ENCODE peak calls at places on chromosomes 11 and 22, in six cellular contexts. M, T, Z, C, L and H are unnamed samples.

GRCh38 chr22:44682556-44683168 is 19.3 kb upstream of the PRR5 start:
- DNase-seq in M (no peak), T (no peak), Z (no peak), C (no peak), L (no peak), H (no peak)

GRCh38 chr11:117716652-117717440 is 80.2 kb downstream of the DSCAML1 start:
- DNase-seq in M (no peak), T (no peak), Z (no peak), C (no peak), L (no peak), H (no peak)

GRCh38 chr22:27986459-27986858 is 67.4 kb upstream of the PITPNB start:
- DNase-seq in M (no peak), T (no peak), Z (no peak), C (no peak), L (no peak), H (no peak)

GRCh38 chr11:45185228-45185729 is 38.8 kb downstream of the PRDM11 start:
- DNase-seq in M (no peak), T (no peak), Z (no peak), C (no peak), L (no peak), H (no peak)

GRCh38 chr11:15453211-15453715 is 338.5 kb downstream of the INSC start:
- DNase-seq in M (no peak), T (no peak), Z (no peak), C (no peak), L (no peak), H (no peak)

GRCh38 chr22:42064629-42065028 is 6.0 kb downstream of the NAGA start:
- DNase-seq in M (no peak), T (no peak), Z (no peak), C (no peak), L (no peak), H (no peak)

GRCh38 chr11:134237557-134237922 is 13.1 kb downstream of the VPS26B start:
- DNase-seq in M (no peak), T (no peak), Z (no peak), C (no peak), L (no peak), H (no peak)

GRCh38 chr11:32304521-32304920 is 130.8 kb downstream of the WT1 start:
- DNase-seq in M (no peak), T (no peak), Z (no peak), C (no peak), L (no peak), H (no peak)

GRCh38 chr11:119263352-119263940 is 53.5 kb downstream of the MCAM start:
- DNase-seq in M (no peak), T (no peak), Z (no peak), C (no peak), L (no peak), H (no peak)

GRCh38 chr11:27653990-27654758 is 46.1 kb downstream of the BDNF start:
- DNase-seq in M (no peak), T (no peak), Z (no peak), C (no peak), L (no peak), H (no peak)

GRCh38 chr11:128841461-128842072 is 25.5 kb downstream of the KCNJ1 start:
- DNase-seq in M (no peak), T (no peak), Z (no peak), C (peak), L (no peak), H (no peak)

GRCh38 chr11:84886344-84886743 is 740.8 kb downstream of the DLG2 start:
- DNase-seq in M (no peak), T (peak), Z (no peak), C (no peak), L (no peak), H (no peak)

GRCh38 chr11:60769273-60769672 is 12.6 kb downstream of the MS4A15 start:
- DNase-seq in M (no peak), T (no peak), Z (peak), C (no peak), L (no peak), H (no peak)

GRCh38 chr11:8604078-8604723 is 10.2 kb upstream of the STK33 start:
- DNase-seq in M (peak), T (peak), Z (peak), C (peak), L (peak), H (peak)

GRCh38 chr11:107017433-107018227 is 646 bp downstream of the GUCY1A2 start:
- DNase-seq in M (peak), T (no peak), Z (no peak), C (peak), L (peak), H (peak)

GRCh38 chr22:39419096-39419495 is 19.5 kb downstream of the TAB1 start:
- DNase-seq in M (no peak), T (no peak), Z (no peak), C (no peak), L (no peak), H (no peak)

GRCh38 chr11:20112291-20113146 is 47.8 kb downstream of the DBX1 start:
- DNase-seq in M (no peak), T (peak), Z (peak), C (peak), L (no peak), H (no peak)

GRCh38 chr11:132187391-132187790 is 817.0 kb downstream of the NTM start:
- DNase-seq in M (no peak), T (no peak), Z (no peak), C (no peak), L (peak), H (no peak)

GRCh38 chr11:10906521-10906920 is 48.7 kb upstream of the ZBED5 start:
- DNase-seq in M (no peak), T (no peak), Z (peak), C (no peak), L (no peak), H (no peak)

DNA sequence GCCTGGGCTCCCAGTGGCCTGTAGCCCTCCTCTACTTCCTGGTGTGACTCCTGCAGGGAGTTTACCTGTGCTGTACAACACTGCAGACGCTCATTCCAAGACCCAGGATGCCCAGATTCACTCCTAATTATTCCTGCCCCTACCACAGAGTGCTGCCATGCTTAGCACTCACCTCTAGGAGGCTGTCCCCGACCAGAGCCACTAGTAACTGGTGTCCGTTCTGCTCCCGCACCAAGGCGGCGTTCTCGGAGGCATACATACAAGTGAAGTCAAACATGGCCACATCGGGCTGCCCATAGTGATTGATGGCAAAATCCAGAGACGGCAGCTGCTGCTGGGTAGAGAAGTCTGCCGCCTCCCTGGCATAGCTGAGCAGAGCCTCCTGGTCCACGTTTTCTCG is 122.3 kb upstream of the BID start:
- DNase-seq in M (no peak), T (no peak), Z (no peak), C (peak), L (peak), H (peak)
- TF ChIP-seq CTCF in M (peak), T (peak), Z (peak), C (peak), L (peak), H (peak)

GRCh38 chr11:90753546-90753945 is 530.7 kb upstream of the CHORDC1 start:
- DNase-seq in M (no peak), T (no peak), Z (peak), C (no peak), L (no peak), H (no peak)
- TF ChIP-seq CTCF in M (no peak), T (no peak), Z (no peak), C (no peak), L (no peak), H (no peak)

GRCh38 chr22:24108073-24108472 is 73.2 kb upstream of the SUSD2 start:
- DNase-seq in M (no peak), T (no peak), Z (no peak), C (no peak), L (no peak), H (no peak)

GRCh38 chr22:24106385-24107381 is 74.6 kb upstream of the SUSD2 start:
- DNase-seq in M (no peak), T (no peak), Z (no peak), C (no peak), L (no peak), H (no peak)

GRCh38 chr22:24109649-24110048 is 71.6 kb upstream of the SUSD2 start:
- DNase-seq in M (no peak), T (no peak), Z (no peak), C (no peak), L (no peak), H (no peak)

GRCh38 chr22:24105661-24106060 is 75.6 kb upstream of the SUSD2 start:
- DNase-seq in M (no peak), T (no peak), Z (no peak), C (no peak), L (no peak), H (no peak)

DNA sequence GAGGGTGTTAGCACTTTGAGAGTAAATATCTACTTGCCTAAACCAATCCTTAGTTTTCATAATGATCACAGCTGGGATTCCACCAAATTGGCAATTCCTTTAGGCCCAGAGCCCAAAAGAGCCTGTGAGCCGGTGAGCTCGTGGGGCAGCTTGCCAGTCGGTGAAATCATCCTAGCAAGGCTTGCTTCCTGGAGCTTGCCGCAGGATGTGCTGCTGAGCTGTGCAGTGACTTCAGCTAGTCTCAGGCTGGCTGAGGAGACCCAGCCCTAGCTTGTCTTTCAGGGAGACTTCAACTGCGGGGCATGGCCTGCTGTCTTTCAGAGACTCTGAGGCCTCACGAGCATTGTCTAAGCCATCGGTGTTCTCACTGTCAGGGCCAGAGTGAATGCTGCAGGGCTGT is 73.6 kb upstream of the SUSD2 start:
- DNase-seq in M (no peak), T (peak), Z (peak), C (peak), L (no peak), H (no peak)
- TF ChIP-seq CTCF in M (no peak), T (peak), Z (peak), C (no peak), L (no peak), H (no peak)

DNA sequence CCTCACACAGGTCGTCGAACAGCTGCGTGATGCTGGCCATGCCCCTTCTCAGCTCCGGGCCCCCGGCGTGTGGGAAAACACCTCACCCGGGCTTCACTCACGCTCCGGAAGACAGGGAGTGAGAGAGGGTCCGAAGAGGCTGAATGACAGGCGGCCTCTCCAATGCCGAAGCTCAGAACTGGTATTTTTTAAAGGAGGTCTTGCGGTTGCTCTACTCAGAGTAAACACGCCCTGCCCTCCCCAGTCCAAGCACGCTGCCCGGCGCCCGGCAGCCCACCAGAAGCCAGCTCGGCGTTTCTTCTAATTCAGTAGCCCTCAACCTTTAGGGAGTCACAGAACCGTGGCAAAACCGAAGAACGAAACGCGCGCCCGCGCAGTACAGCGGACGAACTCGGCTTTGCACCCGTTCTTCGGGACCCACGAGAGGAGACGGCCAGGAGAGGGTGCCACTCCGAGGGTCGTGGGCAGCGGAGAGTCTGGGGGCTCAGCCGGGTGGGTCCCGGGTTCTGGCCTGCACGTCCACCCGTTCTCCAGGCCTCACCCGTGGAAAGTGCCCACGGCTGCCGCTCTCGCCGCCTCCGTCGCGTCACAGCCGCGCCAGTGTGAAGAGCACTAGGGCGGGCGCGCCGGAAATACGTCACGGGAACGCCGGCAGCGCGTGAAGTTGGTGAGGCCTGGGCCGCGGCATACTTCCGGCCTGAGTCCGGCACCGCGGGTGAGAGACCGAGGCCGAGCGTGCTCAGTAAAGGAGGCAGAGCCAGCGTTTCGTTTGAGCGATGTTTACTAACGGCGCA is at the start of gene TUBGCP6:
- DNase-seq in M (peak), T (peak), Z (peak), C (peak), L (peak), H (peak)
- TF ChIP-seq CTCF in M (peak), T (peak), Z (peak), C (peak), L (no peak), H (no peak)

DNA sequence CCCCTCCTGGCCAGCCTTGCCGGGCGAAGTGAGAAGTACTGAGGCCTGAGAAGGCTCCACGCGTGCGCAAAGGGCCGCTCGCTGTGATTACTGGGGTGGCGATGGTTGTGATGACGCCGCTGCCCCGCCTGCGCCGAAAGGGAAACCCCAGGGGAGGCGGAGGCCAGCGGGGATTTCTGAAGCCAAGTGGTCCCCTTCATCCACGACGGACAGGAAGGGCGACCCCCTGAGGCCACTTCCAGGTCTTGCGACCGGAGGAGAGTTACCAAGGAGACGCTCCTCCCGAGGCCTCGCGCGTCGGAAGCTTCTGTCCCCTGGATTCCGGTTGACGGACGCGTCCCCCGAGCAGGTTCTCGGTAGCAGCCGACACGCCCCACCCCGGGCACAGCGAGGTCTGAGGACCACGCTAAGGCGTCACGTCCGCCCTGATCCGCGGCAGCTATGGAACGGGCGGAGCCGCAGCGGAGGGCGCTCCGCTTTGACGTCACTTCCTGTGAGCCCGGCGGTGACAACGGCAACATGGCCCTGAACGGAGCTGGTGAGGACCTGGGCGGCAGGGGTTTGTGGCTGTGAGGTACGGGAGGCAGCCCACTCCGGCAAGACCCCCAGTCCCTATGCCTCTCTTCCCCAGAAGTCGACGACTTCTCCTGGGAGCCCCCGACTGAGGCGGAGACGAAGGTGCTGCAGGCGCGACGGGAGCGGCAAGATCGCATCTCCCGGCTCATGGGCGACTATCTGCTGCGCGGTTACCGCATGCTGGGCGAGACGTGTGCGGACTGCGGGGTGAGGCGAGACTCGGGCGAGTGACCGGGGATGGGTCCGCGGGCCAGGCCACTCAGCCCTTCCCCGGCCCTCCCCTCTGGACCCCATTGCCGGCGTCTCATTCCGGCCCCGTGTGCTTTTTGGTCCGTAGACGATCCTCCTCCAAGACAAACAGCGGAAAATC is at the start of gene ZNRD2:
- DNase-seq in M (peak), T (peak), Z (peak), C (peak), L (peak), H (peak)
- TF ChIP-seq CTCF in M (peak), T (peak), Z (peak), C (peak), L (peak), H (peak)